ENCODE peak calls at places on chromosomes 6 and 20, in eight cellular contexts. Z is transverse colon, Y is breast epithelium, U is HepG2, E is stomach, C is HCT116, L is sigmoid colon, A is vagina. D is an unnamed sample.

GRCh38 chr6:31760790-31761189 is 1.7 kb upstream of the SAPCD1 start:
- DNase-seq in Z (no peak), Y (no peak), U (no peak), E (no peak), C (no peak), L (no peak), A (no peak), D (no peak)

GRCh38 chr20:17625246-17626051 is 55.6 kb downstream of the DSTN start:
- DNase-seq in Z (no peak), Y (no peak), U (no peak), E (no peak), C (no peak), L (peak), A (no peak), D (peak)

GRCh38 chr6:107869871-107870270 is 45.8 kb upstream of the SCML4 start:
- DNase-seq in Z (no peak), Y (no peak), U (no peak), E (no peak), C (no peak), L (no peak), A (no peak), D (no peak)

GRCh38 chr6:24899647-24900325 is 36.0 kb downstream of the RIPOR2 start:
- DNase-seq in Z (no peak), Y (no peak), U (no peak), E (no peak), C (no peak), L (no peak), A (no peak), D (no peak)

GRCh38 chr6:30647802-30648460 is 998 bp downstream of the C6orf136 start:
- DNase-seq in Z (no peak), Y (no peak), U (no peak), E (no peak), C (no peak), L (no peak), A (no peak), D (no peak)

GRCh38 chr6:121383478-121383877 is 49.2 kb upstream of the TBC1D32 start:
- DNase-seq in Z (no peak), Y (no peak), U (no peak), E (no peak), C (no peak), L (no peak), A (no peak), D (no peak)

GRCh38 chr6:114119056-114119455 is 148.1 kb upstream of the HDAC2 start:
- DNase-seq in Z (no peak), Y (no peak), U (no peak), E (no peak), C (no peak), L (no peak), A (no peak), D (no peak)

GRCh38 chr20:40160151-40160550 is 528.9 kb downstream of the MAFB start:
- DNase-seq in Z (peak), Y (peak), U (peak), E (peak), C (peak), L (peak), A (no peak), D (no peak)

GRCh38 chr6:112227411-112227810 is 27.0 kb downstream of the LAMA4 start:
- DNase-seq in Z (no peak), Y (no peak), U (no peak), E (no peak), C (no peak), L (no peak), A (no peak), D (no peak)

GRCh38 chr6:112227992-112228391 is 26.4 kb downstream of the LAMA4 start:
- DNase-seq in Z (no peak), Y (no peak), U (no peak), E (no peak), C (no peak), L (no peak), A (no peak), D (no peak)

GRCh38 chr6:112224088-112224487 is 30.3 kb downstream of the LAMA4 start:
- DNase-seq in Z (no peak), Y (no peak), U (no peak), E (no peak), C (no peak), L (no peak), A (no peak), D (no peak)

GRCh38 chr6:112223070-112223861 is 31.1 kb downstream of the LAMA4 start:
- DNase-seq in Z (no peak), Y (no peak), U (no peak), E (no peak), C (no peak), L (no peak), A (no peak), D (no peak)

GRCh38 chr6:112225691-112226090 is 28.7 kb downstream of the LAMA4 start:
- DNase-seq in Z (no peak), Y (no peak), U (no peak), E (no peak), C (no peak), L (no peak), A (no peak), D (no peak)
- TF ChIP-seq POLR2AphosphoS5 in Z (no peak), Y (no peak), U (no peak), E (no peak), C (no peak), L (no peak), A (no peak), D (no peak)

GRCh38 chr20:63955846-63956663 is at the start of gene UCKL1:
- DNase-seq in Z (peak), Y (peak), U (peak), E (peak), C (peak), L (peak), A (no peak), D (peak)

GRCh38 chr20:63956664-63957003 is 418 bp upstream of the UCKL1 start:
- DNase-seq in Z (no peak), Y (no peak), U (no peak), E (no peak), C (no peak), L (no peak), A (no peak), D (no peak)

GRCh38 chr20:63957690-63958441 is 1.6 kb upstream of the UCKL1 start:
- DNase-seq in Z (peak), Y (no peak), U (peak), E (peak), C (peak), L (no peak), A (no peak), D (peak)

GRCh38 chr20:63958471-63958870 is 2.3 kb upstream of the UCKL1 start:
- DNase-seq in Z (no peak), Y (no peak), U (no peak), E (no peak), C (no peak), L (no peak), A (no peak), D (no peak)

DNA sequence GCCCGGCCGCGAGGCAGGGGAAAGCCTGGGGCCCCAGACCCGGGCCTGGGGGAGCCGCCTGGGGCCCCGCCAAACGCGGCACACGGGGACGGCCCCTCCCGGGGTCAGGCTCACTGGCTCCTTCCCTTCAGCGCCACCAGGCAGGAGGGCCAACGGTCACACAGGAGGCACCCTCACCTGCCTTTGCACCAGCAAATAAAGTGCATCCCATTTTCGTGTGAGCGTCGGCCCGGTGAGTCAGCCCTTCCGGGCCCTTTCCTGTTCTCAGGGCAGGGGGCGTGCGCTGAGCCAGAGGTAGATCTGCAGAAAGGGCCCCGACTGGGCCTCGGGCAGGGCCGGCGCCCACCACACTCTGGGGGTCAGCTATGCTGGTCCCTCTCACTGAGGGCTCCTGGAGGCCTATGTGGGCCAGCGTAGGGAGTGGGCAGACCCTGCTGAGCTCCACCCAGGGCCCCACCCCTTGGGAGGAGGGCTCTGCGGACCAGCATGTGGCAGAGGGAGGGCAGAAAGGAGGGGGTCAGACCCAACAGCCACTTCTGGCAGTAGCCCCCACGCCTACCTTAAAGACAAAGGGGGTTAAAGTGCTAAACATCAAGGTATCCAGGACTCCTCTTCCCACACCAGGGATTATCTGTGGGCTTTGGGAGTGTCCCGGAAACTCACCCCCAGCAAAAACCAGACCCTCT is 931 bp upstream of the UCKL1 start:
- DNase-seq in Z (peak), Y (peak), U (peak), E (peak), C (peak), L (peak), A (no peak), D (peak)
- TF ChIP-seq CTCF in Z (no peak), Y (peak), U (peak), E (no peak), C (no peak), L (no peak), A (peak), D (no peak)

GRCh38 chr6:117022774-117023173 is 145.7 kb downstream of the RFX6 start:
- DNase-seq in Z (no peak), Y (no peak), U (no peak), E (no peak), C (no peak), L (no peak), A (no peak), D (no peak)
- H3K27ac ChIP-seq in Z (no peak), Y (no peak), U (no peak), E (no peak), C (no peak), L (no peak), A (no peak), D (no peak)

GRCh38 chr6:26273673-26274595 is 91.1 kb upstream of the BTN3A2 start:
- DNase-seq in Z (no peak), Y (no peak), U (no peak), E (no peak), C (no peak), L (no peak), A (no peak), D (no peak)
- TF ChIP-seq POLR2AphosphoS5 in Z (no peak), Y (no peak), U (no peak), E (no peak), C (no peak), L (peak), A (no peak), D (no peak)

GRCh38 chr20:57526885-57527566 is 2.1 kb upstream of the CTCFL start:
- DNase-seq in Z (no peak), Y (no peak), U (no peak), E (no peak), C (no peak), L (no peak), A (no peak), D (no peak)

GRCh38 chr20:57527728-57528127 is 2.8 kb upstream of the CTCFL start:
- DNase-seq in Z (no peak), Y (no peak), U (peak), E (no peak), C (no peak), L (no peak), A (no peak), D (no peak)

GRCh38 chr20:57524511-57525176 is at the start of gene CTCFL:
- DNase-seq in Z (no peak), Y (no peak), U (no peak), E (no peak), C (no peak), L (no peak), A (no peak), D (no peak)

GRCh38 chr20:57525328-57526053 is 551 bp upstream of the CTCFL start:
- DNase-seq in Z (no peak), Y (no peak), U (no peak), E (no peak), C (no peak), L (no peak), A (no peak), D (no peak)

GRCh38 chr20:57526067-57526884 is 1.3 kb upstream of the CTCFL start:
- DNase-seq in Z (peak), Y (no peak), U (peak), E (no peak), C (peak), L (no peak), A (no peak), D (no peak)
- TF ChIP-seq CTCF in Z (no peak), Y (no peak), U (peak), E (no peak), C (peak), L (no peak), A (no peak), D (no peak)